ENCODE peak calls at places on chromosomes 12 and 14, in six cellular contexts. One of them, this sample, is unnamed.
A peak's percentile ranks its signal among the peaks of the same experiment; 100 is the strongest.

GRCh38 chr12:53600490-53601295 is 25.5 kb downstream of the ATF7 start:
- DNase-seq in adipocyte: no peak
- DNase-seq in endodermal cell: no peak
- DNase-seq in sigmoid colon: no peak
- DNase-seq in hepatocyte: no peak
- DNase-seq in heart right ventricle: no peak
- DNase-seq in this sample: no peak

GRCh38 chr12:56545023-56545604 is 23.5 kb downstream of the RBMS2 start:
- DNase-seq in adipocyte: no peak
- DNase-seq in endodermal cell: no peak
- DNase-seq in sigmoid colon: no peak
- DNase-seq in hepatocyte: no peak
- DNase-seq in heart right ventricle: no peak
- DNase-seq in this sample: no peak

GRCh38 chr12:3043406-3043805 is 33.8 kb upstream of the TSPAN9 start:
- DNase-seq in adipocyte: no peak
- DNase-seq in endodermal cell: no peak
- DNase-seq in sigmoid colon: peak; percentile 28
- DNase-seq in hepatocyte: no peak
- DNase-seq in heart right ventricle: no peak
- DNase-seq in this sample: no peak

GRCh38 chr14:78767436-78767835 is 597.3 kb downstream of the NRXN3 start:
- DNase-seq in adipocyte: peak; percentile 16
- DNase-seq in endodermal cell: no peak
- DNase-seq in sigmoid colon: no peak
- DNase-seq in hepatocyte: no peak
- DNase-seq in heart right ventricle: no peak
- DNase-seq in this sample: no peak

GRCh38 chr12:130911933-130912332 is 40.1 kb downstream of the RAN start:
- DNase-seq in adipocyte: no peak
- DNase-seq in endodermal cell: no peak
- DNase-seq in sigmoid colon: no peak
- DNase-seq in hepatocyte: no peak
- DNase-seq in heart right ventricle: no peak
- DNase-seq in this sample: no peak

GRCh38 chr12:45216983-45217485 is 1.1 kb downstream of the ANO6 start:
- DNase-seq in adipocyte: peak; percentile 43
- DNase-seq in endodermal cell: no peak
- DNase-seq in sigmoid colon: no peak
- DNase-seq in hepatocyte: no peak
- DNase-seq in heart right ventricle: no peak
- DNase-seq in this sample: no peak

GRCh38 chr12:95763809-95764253 is 26.7 kb downstream of the NTN4 start:
- DNase-seq in adipocyte: peak; percentile 92
- DNase-seq in endodermal cell: no peak
- DNase-seq in sigmoid colon: no peak
- DNase-seq in hepatocyte: peak; percentile 63
- DNase-seq in heart right ventricle: no peak
- DNase-seq in this sample: no peak

GRCh38 chr12:32107376-32108267 is 975 bp downstream of the BICD1 start:
- DNase-seq in adipocyte: peak; percentile 74
- DNase-seq in endodermal cell: peak; percentile 72
- DNase-seq in sigmoid colon: no peak
- DNase-seq in hepatocyte: peak; percentile 19
- DNase-seq in heart right ventricle: no peak
- DNase-seq in this sample: peak; percentile 24

GRCh38 chr12:32134144-32134888 is 27.7 kb downstream of the BICD1 start:
- DNase-seq in adipocyte: no peak
- DNase-seq in endodermal cell: peak; percentile 68
- DNase-seq in sigmoid colon: no peak
- DNase-seq in hepatocyte: no peak
- DNase-seq in heart right ventricle: no peak
- DNase-seq in this sample: no peak

GRCh38 chr14:68975667-68976066 is 3.4 kb downstream of the ACTN1 start:
- DNase-seq in adipocyte: peak; percentile 84
- DNase-seq in endodermal cell: peak; percentile 47
- DNase-seq in sigmoid colon: peak; percentile 89
- DNase-seq in hepatocyte: peak; percentile 54
- DNase-seq in heart right ventricle: no peak
- DNase-seq in this sample: no peak
- H3K4me1 ChIP-seq in adipocyte: peaks cover 36% of the 10 kb centered on the region
- H3K4me1 ChIP-seq in endodermal cell: peaks cover 11% of the 10 kb centered on the region
- H3K4me1 ChIP-seq in sigmoid colon: peaks cover 76% of the 10 kb centered on the region
- H3K4me1 ChIP-seq in hepatocyte: peaks cover 35% of the 10 kb centered on the region
- H3K4me1 ChIP-seq in heart right ventricle: peaks cover 50% of the 10 kb centered on the region
- H3K4me1 ChIP-seq in this sample: peaks cover 51% of the 10 kb centered on the region

GRCh38 chr14:92679246-92679645 is 69.2 kb downstream of the LGMN start:
- DNase-seq in adipocyte: no peak
- DNase-seq in endodermal cell: no peak
- DNase-seq in sigmoid colon: peak; percentile 49
- DNase-seq in hepatocyte: no peak
- DNase-seq in heart right ventricle: no peak
- DNase-seq in this sample: no peak

GRCh38 chr14:92677955-92678354 is 70.5 kb downstream of the LGMN start:
- DNase-seq in adipocyte: no peak
- DNase-seq in endodermal cell: no peak
- DNase-seq in sigmoid colon: peak; percentile 29
- DNase-seq in hepatocyte: no peak
- DNase-seq in heart right ventricle: no peak
- DNase-seq in this sample: no peak

GRCh38 chr14:92678766-92679165 is 69.7 kb downstream of the LGMN start:
- DNase-seq in adipocyte: no peak
- DNase-seq in endodermal cell: no peak
- DNase-seq in sigmoid colon: peak; percentile 55
- DNase-seq in hepatocyte: no peak
- DNase-seq in heart right ventricle: no peak
- DNase-seq in this sample: no peak

GRCh38 chr14:92683041-92683440 is 65.4 kb downstream of the LGMN start:
- DNase-seq in adipocyte: no peak
- DNase-seq in endodermal cell: no peak
- DNase-seq in sigmoid colon: peak; percentile 45
- DNase-seq in hepatocyte: no peak
- DNase-seq in heart right ventricle: no peak
- DNase-seq in this sample: no peak

DNA sequence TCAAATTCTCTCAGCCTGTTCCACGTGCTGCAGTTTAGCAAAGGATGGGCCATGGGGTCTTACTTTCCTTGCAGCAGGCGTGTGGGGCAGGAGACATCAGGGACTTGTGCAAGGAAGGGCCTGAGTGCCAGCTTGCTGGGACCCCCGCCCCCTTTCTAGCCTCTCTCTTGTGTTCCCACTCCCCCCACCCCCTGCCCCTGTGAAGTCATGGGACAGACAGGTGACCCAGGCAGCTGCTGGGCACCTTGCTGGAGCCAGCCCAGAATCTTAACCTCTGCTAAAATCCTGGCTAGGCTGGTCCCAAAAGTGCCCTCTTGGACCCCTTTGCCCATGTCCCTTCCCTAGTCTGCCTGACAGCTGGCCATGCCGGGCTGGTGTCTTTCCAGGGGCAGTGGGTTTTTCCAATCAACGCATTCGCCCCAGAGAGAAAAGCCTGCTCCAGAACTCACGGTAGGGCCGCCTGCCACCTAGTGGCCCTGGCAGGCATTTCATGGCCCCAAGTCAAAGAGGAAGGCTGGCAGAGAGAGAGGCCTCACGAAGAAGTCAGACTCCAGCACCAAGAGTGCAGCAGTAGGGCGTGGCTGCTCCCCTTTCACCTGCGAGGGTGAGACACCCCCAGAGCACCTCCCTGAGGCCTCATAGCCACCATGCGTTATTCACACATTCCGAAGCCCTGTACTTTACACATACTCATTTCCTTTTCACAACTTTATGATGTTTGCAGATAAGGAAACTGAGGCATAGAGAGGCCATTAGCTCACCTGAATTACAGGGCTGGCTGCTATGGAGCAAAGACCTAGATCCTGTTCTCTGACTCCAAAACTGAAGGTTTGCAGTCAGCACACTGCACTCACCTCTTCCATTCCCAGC is 67.4 kb downstream of the LGMN start:
- DNase-seq in adipocyte: peak; percentile 86
- DNase-seq in endodermal cell: peak; percentile 92
- DNase-seq in sigmoid colon: peak; percentile 89
- DNase-seq in hepatocyte: peak; percentile 86
- DNase-seq in heart right ventricle: peak; percentile 77
- DNase-seq in this sample: no peak
- H3K36me3 ChIP-seq in adipocyte: peaks cover 21% of the 10 kb centered on the region
- H3K36me3 ChIP-seq in endodermal cell: no peaks in the 10 kb centered on the region
- H3K36me3 ChIP-seq in sigmoid colon: peaks cover 22% of the 10 kb centered on the region
- H3K36me3 ChIP-seq in hepatocyte: no peaks in the 10 kb centered on the region
- H3K36me3 ChIP-seq in heart right ventricle: no peaks in the 10 kb centered on the region
- H3K36me3 ChIP-seq in this sample: no peaks in the 10 kb centered on the region

GRCh38 chr12:6635375-6635855 is 344 bp downstream of the LPAR5 start:
- DNase-seq in adipocyte: no peak
- DNase-seq in endodermal cell: peak; percentile 65
- DNase-seq in sigmoid colon: no peak
- DNase-seq in hepatocyte: no peak
- DNase-seq in heart right ventricle: no peak
- DNase-seq in this sample: no peak
- H3K4me3 ChIP-seq in adipocyte: no peak overlapping the region
- H3K4me3 ChIP-seq in endodermal cell: no peak overlapping the region
- H3K4me3 ChIP-seq in sigmoid colon: no peak overlapping the region
- H3K4me3 ChIP-seq in hepatocyte: no peak overlapping the region
- H3K4me3 ChIP-seq in heart right ventricle: no peak overlapping the region
- H3K4me3 ChIP-seq in this sample: peak overlapping the region; percentile 12

GRCh38 chr12:93851245-93851665 is 174.1 kb downstream of the CRADD start:
- DNase-seq in adipocyte: no peak
- DNase-seq in endodermal cell: no peak
- DNase-seq in sigmoid colon: no peak
- DNase-seq in hepatocyte: no peak
- DNase-seq in heart right ventricle: no peak
- DNase-seq in this sample: no peak

GRCh38 chr12:93848453-93849120 is 171.4 kb downstream of the CRADD start:
- DNase-seq in adipocyte: no peak
- DNase-seq in endodermal cell: no peak
- DNase-seq in sigmoid colon: no peak
- DNase-seq in hepatocyte: no peak
- DNase-seq in heart right ventricle: no peak
- DNase-seq in this sample: no peak

GRCh38 chr12:93849946-93850345 is 172.8 kb downstream of the CRADD start:
- DNase-seq in adipocyte: no peak
- DNase-seq in endodermal cell: no peak
- DNase-seq in sigmoid colon: no peak
- DNase-seq in hepatocyte: no peak
- DNase-seq in heart right ventricle: no peak
- DNase-seq in this sample: no peak

GRCh38 chr12:93852067-93852466 is 174.9 kb downstream of the CRADD start:
- DNase-seq in adipocyte: no peak
- DNase-seq in endodermal cell: no peak
- DNase-seq in sigmoid colon: no peak
- DNase-seq in hepatocyte: no peak
- DNase-seq in heart right ventricle: no peak
- DNase-seq in this sample: no peak

GRCh38 chr12:93850476-93850875 is 173.3 kb downstream of the CRADD start:
- DNase-seq in adipocyte: no peak
- DNase-seq in endodermal cell: no peak
- DNase-seq in sigmoid colon: no peak
- DNase-seq in hepatocyte: no peak
- DNase-seq in heart right ventricle: no peak
- DNase-seq in this sample: no peak
- H3K4me1 ChIP-seq in adipocyte: no peaks in the 10 kb centered on the region
- H3K4me1 ChIP-seq in endodermal cell: no peaks in the 10 kb centered on the region
- H3K4me1 ChIP-seq in sigmoid colon: no peaks in the 10 kb centered on the region
- H3K4me1 ChIP-seq in hepatocyte: no peaks in the 10 kb centered on the region
- H3K4me1 ChIP-seq in heart right ventricle: peaks cover 14% of the 10 kb centered on the region
- H3K4me1 ChIP-seq in this sample: no peaks in the 10 kb centered on the region

GRCh38 chr14:73895939-73896338 is 9.3 kb downstream of the ZNF410 start:
- DNase-seq in adipocyte: no peak
- DNase-seq in endodermal cell: no peak
- DNase-seq in sigmoid colon: no peak
- DNase-seq in hepatocyte: no peak
- DNase-seq in heart right ventricle: no peak
- DNase-seq in this sample: no peak

GRCh38 chr14:73896521-73896920 is 9.9 kb downstream of the ZNF410 start:
- DNase-seq in adipocyte: no peak
- DNase-seq in endodermal cell: no peak
- DNase-seq in sigmoid colon: no peak
- DNase-seq in hepatocyte: no peak
- DNase-seq in heart right ventricle: no peak
- DNase-seq in this sample: no peak
- H3K36me3 ChIP-seq in adipocyte: peaks cover 87% of the 10 kb centered on the region
- H3K36me3 ChIP-seq in endodermal cell: peaks cover 94% of the 10 kb centered on the region
- H3K36me3 ChIP-seq in sigmoid colon: peaks cover 55% of the 10 kb centered on the region
- H3K36me3 ChIP-seq in hepatocyte: no peaks in the 10 kb centered on the region
- H3K36me3 ChIP-seq in heart right ventricle: no peaks in the 10 kb centered on the region
- H3K36me3 ChIP-seq in this sample: no peaks in the 10 kb centered on the region

DNA sequence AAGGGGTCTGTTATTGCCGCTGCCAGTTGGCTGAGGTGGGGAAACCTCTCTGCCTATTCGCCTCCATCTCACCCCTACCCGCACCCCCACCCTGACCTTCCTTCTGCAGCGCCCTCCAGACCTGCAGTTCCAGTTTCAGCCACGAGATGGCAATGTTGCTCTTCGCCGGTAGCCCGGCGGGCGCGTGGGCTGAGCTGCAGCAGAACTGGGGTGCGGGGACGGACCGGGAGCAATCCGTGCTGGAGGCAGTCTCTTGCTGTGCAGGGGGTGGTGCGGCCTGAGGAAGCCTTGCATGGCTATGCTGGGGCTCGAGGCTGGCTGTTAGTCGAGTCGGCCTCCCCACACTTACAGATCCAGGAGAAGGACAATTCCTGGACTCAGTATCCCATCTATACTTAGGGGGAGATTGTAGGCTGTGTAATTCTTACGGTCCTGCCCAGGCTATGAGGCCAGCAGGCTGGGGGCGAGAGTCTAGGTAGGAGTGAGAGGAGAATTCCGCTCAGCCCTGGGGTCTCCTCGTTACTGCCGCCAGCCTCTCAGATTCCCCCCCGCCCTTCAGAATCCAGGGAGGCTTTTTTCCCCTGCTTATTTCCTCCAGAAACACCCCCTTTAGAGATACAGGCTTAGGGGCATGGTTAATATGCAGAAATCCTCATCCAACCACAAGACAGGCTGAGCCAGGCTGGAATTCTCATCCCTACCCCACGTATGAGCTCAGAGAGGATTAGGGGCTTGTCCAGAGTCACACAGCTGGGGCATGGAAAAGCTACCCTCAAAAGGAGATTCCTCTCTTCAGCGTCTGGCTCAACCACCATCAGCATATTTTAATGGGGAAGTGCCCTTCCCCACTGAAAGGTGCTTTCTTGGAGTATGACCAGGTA is 118.2 kb downstream of the AACS start:
- DNase-seq in adipocyte: peak; percentile 90
- DNase-seq in endodermal cell: peak; percentile 97
- DNase-seq in sigmoid colon: peak; percentile 80
- DNase-seq in hepatocyte: peak; percentile 89
- DNase-seq in heart right ventricle: peak; percentile 78
- DNase-seq in this sample: peak; percentile 72
- H3K4me3 ChIP-seq in adipocyte: no peak overlapping the region
- H3K4me3 ChIP-seq in endodermal cell: peak overlapping the region; percentile 62
- H3K4me3 ChIP-seq in sigmoid colon: no peak overlapping the region
- H3K4me3 ChIP-seq in hepatocyte: no peak overlapping the region
- H3K4me3 ChIP-seq in heart right ventricle: no peak overlapping the region
- H3K4me3 ChIP-seq in this sample: peak overlapping the region; percentile 38

GRCh38 chr14:61927015-61927414 is 164.8 kb downstream of the SNAPC1 start:
- DNase-seq in adipocyte: peak; percentile 54
- DNase-seq in endodermal cell: no peak
- DNase-seq in sigmoid colon: no peak
- DNase-seq in hepatocyte: no peak
- DNase-seq in heart right ventricle: no peak
- DNase-seq in this sample: no peak
- H3K4me1 ChIP-seq in adipocyte: peaks cover 33% of the 10 kb centered on the region
- H3K4me1 ChIP-seq in endodermal cell: peaks cover 9% of the 10 kb centered on the region
- H3K4me1 ChIP-seq in sigmoid colon: no peaks in the 10 kb centered on the region
- H3K4me1 ChIP-seq in hepatocyte: peaks cover 29% of the 10 kb centered on the region
- H3K4me1 ChIP-seq in heart right ventricle: no peaks in the 10 kb centered on the region
- H3K4me1 ChIP-seq in this sample: no peaks in the 10 kb centered on the region

GRCh38 chr12:64497903-64498302 is 46.0 kb downstream of the TBK1 start:
- DNase-seq in adipocyte: no peak
- DNase-seq in endodermal cell: no peak
- DNase-seq in sigmoid colon: no peak
- DNase-seq in hepatocyte: no peak
- DNase-seq in heart right ventricle: no peak
- DNase-seq in this sample: no peak
- H3K36me3 ChIP-seq in adipocyte: peaks cover 85% of the 10 kb centered on the region
- H3K36me3 ChIP-seq in endodermal cell: peaks cover 85% of the 10 kb centered on the region
- H3K36me3 ChIP-seq in sigmoid colon: peaks cover 26% of the 10 kb centered on the region
- H3K36me3 ChIP-seq in hepatocyte: peaks cover 3% of the 10 kb centered on the region
- H3K36me3 ChIP-seq in heart right ventricle: no peaks in the 10 kb centered on the region
- H3K36me3 ChIP-seq in this sample: no peaks in the 10 kb centered on the region